ENCODE peak calls at places on chromosomes 1 and 21, in ten cellular contexts. I, B, H, C, N, Y, O, E, D and Q are unnamed samples.

GRCh38 chr21:40631201-40631600 is 215.8 kb downstream of the DSCAM start:
- DNase-seq in E (no peak), O (no peak), H (no peak), Y (no peak), I (no peak), B (no peak), C (no peak), D (no peak), N (no peak), Q (no peak)

GRCh38 chr1:8003431-8004112 is 22.5 kb downstream of the ERRFI1 start:
- DNase-seq in E (no peak), B (no peak), H (peak), O (no peak), N (no peak), C (no peak), Y (no peak), D (peak), I (no peak), Q (no peak)

GRCh38 chr21:36297938-36298572 is 21.9 kb upstream of the MORC3 start:
- DNase-seq in D (no peak), N (no peak), I (no peak), B (peak), E (no peak), O (no peak), H (peak), Y (no peak), C (peak), Q (no peak)

GRCh38 chr1:50412813-50413476 is 10.3 kb downstream of the DMRTA2 start:
- DNase-seq in D (no peak), N (no peak), B (no peak), Y (no peak), C (no peak), I (no peak), O (no peak), E (no peak), H (no peak), Q (no peak)

GRCh38 chr1:38059632-38060286 is 13.2 kb upstream of the POU3F1 start:
- DNase-seq in E (no peak), D (no peak), N (no peak), H (no peak), I (no peak), O (no peak), Y (no peak), C (no peak), B (no peak), Q (no peak)

GRCh38 chr1:87336623-87337067 is 8.0 kb downstream of the LMO4 start:
- DNase-seq in I (no peak), O (no peak), N (no peak), E (no peak), Y (no peak), C (no peak), B (no peak), D (peak), H (peak), Q (no peak)

GRCh38 chr1:40849801-40850592 is 12.2 kb downstream of the CITED4 start:
- DNase-seq in C (peak), O (peak), B (peak), E (peak), H (peak), D (peak), Y (peak), N (peak), I (no peak), Q (peak)

GRCh38 chr21:42653492-42654061 is at the start of gene PDE9A:
- DNase-seq in E (no peak), N (no peak), O (peak), Y (peak), H (no peak), D (no peak), C (peak), I (no peak), B (no peak), Q (peak)

GRCh38 chr21:37472581-37472980 is 106.0 kb downstream of the DYRK1A start:
- DNase-seq in D (no peak), O (no peak), I (no peak), N (no peak), B (no peak), H (no peak), Y (no peak), E (no peak), C (no peak), Q (no peak)

GRCh38 chr1:202923533-202923932 is 3.5 kb downstream of the KLHL12 start:
- DNase-seq in D (no peak), Y (no peak), I (no peak), B (no peak), N (no peak), C (no peak), H (no peak), O (no peak), E (no peak), Q (no peak)

GRCh38 chr1:152621993-152622392 is 910 bp downstream of the LCE3A start:
- DNase-seq in N (no peak), D (no peak), C (no peak), H (no peak), I (no peak), E (no peak), Y (no peak), B (no peak), O (no peak), Q (no peak)

GRCh38 chr1:145906954-145907755 is 2.7 kb downstream of the ITGA10 start:
- DNase-seq in E (no peak), Y (no peak), N (no peak), B (peak), D (no peak), C (no peak), O (peak), I (no peak), H (no peak), Q (no peak)

GRCh38 chr1:97071163-97071562 is 349.6 kb downstream of the PTBP2 start:
- DNase-seq in D (peak), C (no peak), I (no peak), N (no peak), B (peak), O (no peak), E (no peak), H (no peak), Y (no peak), Q (no peak)

GRCh38 chr1:194919146-194919545 is 1689.1 kb downstream of the KCNT2 start:
- DNase-seq in Y (no peak), H (no peak), O (no peak), I (no peak), B (no peak), C (no peak), E (no peak), D (no peak), N (no peak), Q (no peak)

GRCh38 chr1:40838980-40839942 is 22.9 kb downstream of the CITED4 start:
- DNase-seq in C (no peak), Y (no peak), N (no peak), O (no peak), I (no peak), B (no peak), E (no peak), D (no peak), H (no peak), Q (no peak)

GRCh38 chr1:38613996-38614395 is 245.6 kb downstream of the RRAGC start:
- DNase-seq in D (no peak), I (no peak), N (no peak), Y (no peak), O (no peak), H (no peak), C (no peak), E (peak), B (no peak), Q (peak)

GRCh38 chr1:11650331-11650991 is 3.8 kb downstream of the FBXO2 start:
- DNase-seq in N (peak), I (peak), Y (peak), H (peak), C (peak), D (peak), O (no peak), B (peak), E (peak), Q (no peak)

GRCh38 chr1:93330617-93331016 is 15.1 kb upstream of the DR1 start:
- DNase-seq in B (no peak), I (no peak), C (no peak), N (no peak), O (no peak), H (no peak), Y (no peak), E (no peak), D (no peak), Q (no peak)

GRCh38 chr1:25664357-25664796 is 47.8 kb downstream of the MAN1C1 start:
- DNase-seq in Y (no peak), D (peak), N (no peak), C (no peak), H (no peak), B (no peak), E (no peak), I (no peak), O (no peak), Q (peak)

GRCh38 chr1:115466433-115466832 is 128.4 kb upstream of the NGF start:
- DNase-seq in N (no peak), O (no peak), Y (peak), C (no peak), I (no peak), D (no peak), H (peak), E (no peak), B (no peak), Q (no peak)

GRCh38 chr1:236502972-236503639 is 20.7 kb upstream of the LGALS8 start:
- DNase-seq in N (no peak), Y (peak), D (peak), O (peak), C (no peak), I (no peak), B (peak), E (no peak), H (peak), Q (peak)

GRCh38 chr1:171984262-171984661 is 143.0 kb downstream of the DNM3 start:
- DNase-seq in I (no peak), E (peak), B (no peak), Y (no peak), D (no peak), C (no peak), H (no peak), O (no peak), N (no peak), Q (no peak)

GRCh38 chr1:93695411-93696005 is 13.9 kb upstream of the BCAR3 start:
- DNase-seq in B (no peak), E (no peak), O (no peak), D (no peak), I (no peak), N (no peak), Y (no peak), H (no peak), C (no peak), Q (no peak)

GRCh38 chr1:94884101-94884875 is 42.6 kb downstream of the CNN3 start:
- DNase-seq in N (no peak), B (peak), H (peak), Y (peak), O (no peak), I (no peak), C (no peak), E (peak), D (peak), Q (no peak)

GRCh38 chr1:3668585-3669300 is 16.4 kb downstream of the TP73 start:
- DNase-seq in C (no peak), Y (no peak), O (peak), H (peak), B (no peak), I (no peak), E (no peak), N (no peak), D (peak), Q (no peak)

GRCh38 chr21:34733866-34734265 is 65.1 kb downstream of the CLIC6 start:
- DNase-seq in E (no peak), N (no peak), O (no peak), I (peak), B (no peak), H (no peak), C (no peak), D (no peak), Y (no peak), Q (no peak)

GRCh38 chr1:159783724-159784123 is 3.0 kb downstream of the DUSP23 start:
- DNase-seq in B (no peak), C (no peak), N (no peak), O (no peak), I (no peak), D (no peak), Y (no peak), E (no peak), H (no peak), Q (no peak)